ENCODE peak calls at places on chromosomes 6 and 20, in seven cellular contexts. Q, O, B, K, H, L and A are unnamed samples.

GRCh38 chr6:46410330-46410953 is 80.8 kb downstream of the RCAN2 start:
- DNase-seq in Q (no peak), O (peak; percentile 27), B (peak; percentile 21), K (peak; percentile 34), H (peak; percentile 62), L (peak; percentile 26), A (no peak)

GRCh38 chr6:96211341-96211740 is 195.6 kb downstream of the FUT9 start:
- DNase-seq in Q (no peak), O (no peak), B (no peak), K (no peak), H (no peak), L (no peak), A (no peak)

GRCh38 chr6:90887764-90888163 is 300.9 kb upstream of the MAP3K7 start:
- DNase-seq in Q (no peak), O (no peak), B (no peak), K (no peak), H (no peak), L (no peak), A (no peak)

GRCh38 chr6:25359191-25359861 is 80.2 kb downstream of the CARMIL1 start:
- DNase-seq in Q (no peak), O (peak; percentile 58), B (no peak), K (no peak), H (peak; percentile 70), L (no peak), A (no peak)

GRCh38 chr6:17115251-17116089 is 13.6 kb downstream of the STMND1 start:
- DNase-seq in Q (peak; percentile 76), O (peak; percentile 79), B (peak; percentile 33), K (no peak), H (peak; percentile 88), L (no peak), A (no peak)

GRCh38 chr6:145336119-145336518 is 399.2 kb downstream of the EPM2A start:
- DNase-seq in Q (no peak), O (no peak), B (no peak), K (no peak), H (no peak), L (no peak), A (no peak)

GRCh38 chr6:100202417-100203194 is 208.6 kb upstream of the MCHR2 start:
- DNase-seq in Q (peak; percentile 99), O (peak; percentile 90), B (no peak), K (no peak), H (peak; percentile 94), L (no peak), A (no peak)

GRCh38 chr6:6131492-6132109 is 124.9 kb upstream of the NRN1 start:
- DNase-seq in Q (no peak), O (peak; percentile 21), B (no peak), K (peak; percentile 22), H (peak; percentile 70), L (peak; percentile 55), A (no peak)

GRCh38 chr20:13101701-13102100 is 92.9 kb downstream of the SPTLC3 start:
- DNase-seq in Q (no peak), O (no peak), B (no peak), K (no peak), H (no peak), L (no peak), A (no peak)

GRCh38 chr6:72709436-72709835 is 87.6 kb downstream of the KCNQ5 start:
- DNase-seq in Q (peak; percentile 19), O (no peak), B (no peak), K (no peak), H (no peak), L (no peak), A (no peak)

GRCh38 chr20:17556842-17557674 is 12.8 kb upstream of the DSTN start:
- DNase-seq in Q (no peak), O (peak; percentile 48), B (peak; percentile 73), K (peak; percentile 53), H (peak; percentile 84), L (peak; percentile 34), A (peak; percentile 53)

GRCh38 chr6:109944448-109944847 is 33.7 kb upstream of the GPR6 start:
- DNase-seq in Q (no peak), O (peak; percentile 75), B (no peak), K (no peak), H (peak; percentile 84), L (peak; percentile 69), A (no peak)

GRCh38 chr20:5316188-5317158 is at the start of gene PROKR2:
- DNase-seq in Q (no peak), O (peak; percentile 23), B (no peak), K (peak; percentile 88), H (no peak), L (peak; percentile 89), A (peak; percentile 19)

GRCh38 chr6:73521351-73522254 is 771 bp upstream of the EEF1A1 start:
- DNase-seq in Q (no peak), O (peak; percentile 80), B (no peak), K (peak; percentile 83), H (peak; percentile 53), L (peak; percentile 89), A (peak; percentile 84)

GRCh38 chr6:96990462-96990861 is 65.9 kb downstream of the KLHL32 start:
- DNase-seq in Q (no peak), O (no peak), B (no peak), K (no peak), H (no peak), L (no peak), A (no peak)

GRCh38 chr20:48921883-48922867 is 664 bp downstream of the ARFGEF2 start:
- DNase-seq in Q (no peak), O (peak; percentile 83), B (no peak), K (peak; percentile 85), H (peak; percentile 49), L (peak; percentile 88), A (no peak)

GRCh38 chr6:28981391-28981832 is 23.7 kb downstream of the ZNF311 start:
- DNase-seq in Q (no peak), O (peak; percentile 58), B (peak; percentile 62), K (peak; percentile 33), H (peak; percentile 88), L (no peak), A (peak; percentile 70)

GRCh38 chr6:150877928-150878327 is 12.4 kb downstream of the MTHFD1L start:
- DNase-seq in Q (no peak), O (no peak), B (peak; percentile 44), K (no peak), H (no peak), L (no peak), A (no peak)

GRCh38 chr20:24989162-24989561 is 3.4 kb downstream of the APMAP start:
- DNase-seq in Q (no peak), O (no peak), B (no peak), K (no peak), H (no peak), L (no peak), A (no peak)

GRCh38 chr20:25659999-25660398 is 36.2 kb upstream of the NANP start:
- DNase-seq in Q (no peak), O (no peak), B (no peak), K (no peak), H (no peak), L (no peak), A (no peak)

GRCh38 chr6:9540126-9540525 is 874.7 kb downstream of the TFAP2A start:
- DNase-seq in Q (no peak), O (no peak), B (no peak), K (no peak), H (no peak), L (no peak), A (no peak)

GRCh38 chr20:57439432-57439831 is 48.2 kb downstream of the RBM38 start:
- DNase-seq in Q (no peak), O (peak; percentile 47), B (peak; percentile 92), K (no peak), H (peak; percentile 73), L (peak; percentile 70), A (no peak)

GRCh38 chr6:19855510-19855909 is 18.3 kb downstream of the ID4 start:
- DNase-seq in Q (no peak), O (no peak), B (no peak), K (no peak), H (no peak), L (no peak), A (no peak)

GRCh38 chr6:6246539-6246938 is 73.9 kb downstream of the F13A1 start:
- DNase-seq in Q (no peak), O (no peak), B (no peak), K (no peak), H (no peak), L (no peak), A (no peak)

GRCh38 chr6:33014841-33015634 is 5.6 kb upstream of the HLA-DOA start:
- DNase-seq in Q (peak; percentile 76), O (peak; percentile 52), B (peak; percentile 47), K (peak; percentile 71), H (peak; percentile 83), L (peak; percentile 76), A (peak; percentile 52)

GRCh38 chr6:158143700-158144099 is 24.4 kb downstream of the SERAC1 start:
- DNase-seq in Q (no peak), O (peak; percentile 19), B (no peak), K (no peak), H (peak; percentile 30), L (peak; percentile 57), A (no peak)

DNA sequence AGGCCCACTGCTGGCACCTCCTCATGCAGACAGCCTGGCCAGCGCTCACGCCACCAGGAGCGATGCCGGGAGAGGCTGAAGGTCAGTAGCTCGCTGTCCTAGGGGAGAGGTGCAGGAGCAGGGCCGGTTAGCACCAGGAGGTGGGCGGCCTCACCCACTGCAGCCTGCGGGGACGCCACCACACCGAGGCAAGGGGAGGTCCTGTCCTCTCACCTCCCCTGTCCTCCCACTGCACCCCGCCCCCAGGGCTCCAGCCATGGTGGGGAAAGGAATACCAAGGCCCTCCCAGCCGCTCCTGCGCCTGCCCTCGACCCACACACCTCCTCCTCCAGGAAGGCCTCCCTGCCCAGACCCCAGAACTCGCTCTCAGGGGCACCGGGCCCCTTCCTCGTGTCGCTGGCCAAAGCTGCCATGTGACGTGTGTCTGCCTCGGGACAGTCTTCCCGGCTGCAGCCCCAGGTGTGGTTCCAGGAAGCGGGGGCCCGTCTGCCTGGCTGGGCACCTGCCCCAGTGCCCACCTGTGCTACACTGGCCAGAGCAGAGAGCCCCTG is 6.5 kb downstream of the NKAIN4 start:
- DNase-seq in Q (no peak), O (no peak), B (no peak), K (no peak), H (no peak), L (no peak), A (no peak)
- H3K4me3 ChIP-seq in Q (no peak overlapping the region), O (no peak overlapping the region), B (no peak overlapping the region), K (no peak overlapping the region), H (no peak overlapping the region), L (no peak overlapping the region), A (no peak overlapping the region)

GRCh38 chr20:21102691-21103311 is 3.4 kb downstream of the LINC00237 start:
- DNase-seq in Q (no peak), O (peak; percentile 35), B (peak; percentile 60), K (peak; percentile 64), H (no peak), L (peak; percentile 78), A (no peak)
- H3K4me3 ChIP-seq in Q (no peak overlapping the region), O (peak overlapping the region; percentile 35), B (peak overlapping the region; percentile 46), K (no peak overlapping the region), H (no peak overlapping the region), L (peak overlapping the region; percentile 59), A (no peak overlapping the region)

DNA sequence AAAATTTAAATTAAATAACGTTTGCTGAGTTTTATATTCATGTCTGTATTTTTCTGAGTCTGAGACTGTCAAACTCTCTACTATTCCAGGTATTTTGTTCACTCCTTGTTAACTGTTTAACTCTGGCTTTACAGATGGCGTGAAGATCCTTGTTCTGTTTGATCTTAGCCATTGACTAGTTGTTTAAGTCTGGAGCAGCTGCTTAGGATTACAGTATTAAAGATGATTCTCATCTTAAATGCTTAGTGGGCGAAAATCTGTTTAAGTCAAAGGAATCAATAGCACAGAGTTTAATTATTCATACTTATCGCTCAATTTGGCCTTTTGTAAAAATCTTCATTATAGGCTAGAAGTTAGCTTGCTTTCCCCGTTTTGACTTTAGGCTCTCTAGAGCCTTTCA is 2.4 kb downstream of the PHACTR2 start:
- DNase-seq in Q (no peak), O (no peak), B (no peak), K (no peak), H (no peak), L (no peak), A (no peak)
- H3K4me3 ChIP-seq in Q (peak overlapping the region; percentile 72), O (no peak overlapping the region), B (peak overlapping the region; percentile 4), K (no peak overlapping the region), H (peak overlapping the region; percentile 93), L (no peak overlapping the region), A (no peak overlapping the region)

GRCh38 chr6:142302427-142303190 is 802 bp downstream of the ADGRG6 start:
- DNase-seq in Q (no peak), O (peak; percentile 60), B (no peak), K (no peak), H (peak; percentile 90), L (peak; percentile 5), A (no peak)
- H3K4me3 ChIP-seq in Q (peak overlapping the region; percentile 59), O (peak overlapping the region; percentile 78), B (peak overlapping the region; percentile 69), K (peak overlapping the region; percentile 67), H (peak overlapping the region; percentile 88), L (peak overlapping the region; percentile 76), A (no peak overlapping the region)